ENCODE peak calls at places on chromosomes 2 and 18, in four cellular contexts. R is GM12878, H is HepG2, D is NT2/D1. Y is an unnamed sample.

GRCh38 chr18:52716926-52717325 is 376.9 kb downstream of the DCC start:
- DNase-seq in R (no peak), H (peak), D (no peak), Y (peak)

GRCh38 chr2:96916156-96917007 is 46.5 kb upstream of the SEMA4C start:
- DNase-seq in H (no peak), D (no peak), R (no peak), Y (no peak)

GRCh38 chr18:34158881-34159690 is 65.6 kb downstream of the NOL4 start:
- DNase-seq in D (peak), R (no peak), H (peak), Y (peak)

GRCh38 chr2:131475831-131476230 is at the start of gene TUBA3D:
- DNase-seq in R (no peak), D (no peak), H (no peak), Y (no peak)

GRCh38 chr18:3086865-3087264 is 73.9 kb upstream of the LPIN2 start:
- DNase-seq in H (no peak), R (no peak), D (no peak), Y (no peak)

GRCh38 chr18:73462092-73462491 is 594.3 kb upstream of the NETO1 start:
- DNase-seq in R (no peak), D (no peak), H (no peak), Y (no peak)

GRCh38 chr2:232278534-232278933 is 100.0 kb upstream of the ALPP start:
- DNase-seq in R (no peak), H (no peak), D (no peak), Y (no peak)

GRCh38 chr18:68267583-68267982 is 447.3 kb downstream of the TMX3 start:
- DNase-seq in R (no peak), H (no peak), D (no peak), Y (no peak)

GRCh38 chr2:63047193-63047533 is 3.5 kb upstream of the OTX1 start:
- DNase-seq in R (no peak), H (no peak), D (no peak), Y (no peak)

GRCh38 chr2:46365913-46366674 is 68.9 kb downstream of the EPAS1 start:
- DNase-seq in R (no peak), D (no peak), H (no peak), Y (no peak)

GRCh38 chr2:202009019-202009481 is 24.6 kb upstream of the FZD7 start:
- DNase-seq in H (no peak), R (no peak), D (no peak), Y (no peak)

GRCh38 chr2:201950606-201951005 is 83.0 kb upstream of the FZD7 start:
- DNase-seq in H (no peak), D (no peak), R (no peak), Y (no peak)

GRCh38 chr2:10513201-10513600 is 65.1 kb upstream of the ODC1 start:
- DNase-seq in H (no peak), R (no peak), D (no peak), Y (no peak)

GRCh38 chr2:9205963-9206948 is at the start of gene ASAP2:
- DNase-seq in R (no peak), D (peak), H (peak), Y (peak)

GRCh38 chr2:37560241-37560848 is 111.1 kb downstream of the CDC42EP3 start:
- DNase-seq in R (no peak), H (no peak), D (no peak), Y (no peak)

GRCh38 chr2:185306119-185306518 is 432.5 kb upstream of the FSIP2 start:
- DNase-seq in H (no peak), R (no peak), D (no peak), Y (no peak)

GRCh38 chr18:79394438-79395307 is 1.1 kb upstream of the NFATC1 start:
- DNase-seq in R (no peak), D (no peak), H (no peak), Y (peak)

GRCh38 chr2:210399440-210400041 is 77.0 kb downstream of the LANCL1 start:
- DNase-seq in H (peak), R (no peak), D (no peak), Y (no peak)

GRCh38 chr2:18077211-18077610 is 198.7 kb downstream of the KCNS3 start:
- DNase-seq in R (no peak), H (no peak), D (no peak), Y (no peak)

GRCh38 chr2:96262306-96262705 is 3.5 kb downstream of the TMEM127 start:
- DNase-seq in R (no peak), H (no peak), D (no peak), Y (no peak)

GRCh38 chr2:18047896-18048657 is 169.6 kb downstream of the KCNS3 start:
- DNase-seq in H (no peak), R (no peak), D (no peak), Y (no peak)

GRCh38 chr2:1743396-1744150 is 742 bp downstream of the PXDN start:
- DNase-seq in D (no peak), R (no peak), H (no peak), Y (peak)

GRCh38 chr2:33476100-33476792 is at the start of gene RASGRP3:
- DNase-seq in R (no peak), H (peak), D (no peak), Y (peak)

GRCh38 chr18:36786686-36787085 is 42.1 kb downstream of the TPGS2 start:
- DNase-seq in H (peak), D (no peak), R (no peak), Y (no peak)

GRCh38 chr2:45343618-45344017 is 267.4 kb downstream of the SRBD1 start:
- DNase-seq in R (no peak), D (no peak), H (no peak), Y (no peak)

GRCh38 chr2:241344925-241345651 is 11.0 kb upstream of the FARP2 start:
- DNase-seq in H (no peak), D (no peak), R (no peak), Y (no peak)

GRCh38 chr18:40651163-40651562 is 1303.9 kb upstream of the PIK3C3 start:
- DNase-seq in R (no peak), D (no peak), H (no peak), Y (no peak)

GRCh38 chr2:201668402-201668801 is 25.1 kb upstream of the TMEM237 start:
- DNase-seq in H (no peak), R (no peak), D (no peak), Y (no peak)

GRCh38 chr18:72107647-72108046 is 436.5 kb downstream of the CBLN2 start:
- DNase-seq in H (no peak), R (no peak), D (no peak), Y (no peak)

GRCh38 chr2:128272586-128273468 is 45.8 kb downstream of the HS6ST1 start:
- DNase-seq in D (no peak), H (no peak), R (no peak), Y (no peak)

GRCh38 chr2:1823187-1824169 is 79.2 kb upstream of the PXDN start:
- DNase-seq in H (no peak), R (no peak), D (peak), Y (peak)

GRCh38 chr2:157497603-157498314 is 53.9 kb upstream of the CYTIP start:
- DNase-seq in H (peak), D (peak), R (no peak), Y (peak)

GRCh38 chr18:56161604-56162003 is 476.8 kb downstream of the TXNL1 start:
- DNase-seq in D (no peak), H (no peak), R (no peak), Y (no peak)
- TF ChIP-seq SUZ12 in D (no peak), H (no peak), R (no peak), Y (no peak)

DNA sequence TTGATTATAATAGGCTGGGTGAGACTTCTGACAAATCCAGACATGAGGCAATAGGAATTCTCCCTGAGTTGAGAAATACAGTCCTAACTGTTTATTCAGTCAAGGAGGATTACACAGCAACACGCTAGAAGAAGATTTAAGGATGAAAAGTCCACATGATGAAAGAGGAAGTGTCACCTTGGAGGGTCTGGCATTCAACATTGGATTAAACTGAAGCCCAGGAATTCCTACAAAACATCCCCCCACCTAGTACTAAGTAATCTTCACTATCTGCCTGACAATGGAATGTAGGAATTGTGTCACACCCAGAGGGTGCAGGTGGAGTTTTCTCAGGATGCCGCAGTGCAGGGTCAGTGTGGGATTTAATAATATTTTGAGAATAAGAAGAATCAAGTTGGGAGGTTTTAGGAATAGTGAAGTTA is 142.4 kb downstream of the SOCS6 start:
- DNase-seq in H (peak), R (no peak), D (no peak), Y (no peak)
- TF ChIP-seq SUZ12 in H (no peak), R (no peak), D (no peak), Y (no peak)

DNA sequence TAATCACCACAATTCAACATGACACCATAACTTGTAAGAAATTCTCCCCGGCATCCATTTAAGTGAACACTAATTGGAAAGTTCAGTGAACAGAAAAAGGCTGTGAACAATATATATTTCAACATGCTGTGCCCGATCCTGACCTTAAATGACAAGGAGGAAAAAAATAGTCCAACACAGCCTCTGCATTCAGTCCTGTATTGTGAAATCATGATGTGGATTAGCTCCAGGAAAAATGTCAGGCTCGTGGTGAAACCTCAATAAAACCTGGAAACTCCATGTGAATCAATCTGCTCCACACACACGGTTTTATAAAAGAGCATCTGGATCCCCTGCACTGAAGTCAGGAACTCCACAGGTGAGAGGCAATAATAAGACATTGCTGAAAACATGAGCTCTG is 145.4 kb upstream of the SPOPL start:
- DNase-seq in R (no peak), H (peak), D (no peak), Y (no peak)
- TF ChIP-seq SUZ12 in R (no peak), H (no peak), D (no peak), Y (no peak)

GRCh38 chr2:230901006-230901405 is 24.0 kb downstream of the GPR55 start:
- DNase-seq in D (no peak), R (no peak), H (no peak), Y (no peak)

GRCh38 chr2:230899786-230900185 is 25.3 kb downstream of the GPR55 start:
- DNase-seq in D (no peak), R (no peak), H (no peak), Y (no peak)

GRCh38 chr2:230898661-230899091 is 26.4 kb downstream of the GPR55 start:
- DNase-seq in H (no peak), D (no peak), R (no peak), Y (no peak)

GRCh38 chr2:230899287-230899686 is 25.8 kb downstream of the GPR55 start:
- DNase-seq in H (no peak), D (no peak), R (no peak), Y (no peak)

DNA sequence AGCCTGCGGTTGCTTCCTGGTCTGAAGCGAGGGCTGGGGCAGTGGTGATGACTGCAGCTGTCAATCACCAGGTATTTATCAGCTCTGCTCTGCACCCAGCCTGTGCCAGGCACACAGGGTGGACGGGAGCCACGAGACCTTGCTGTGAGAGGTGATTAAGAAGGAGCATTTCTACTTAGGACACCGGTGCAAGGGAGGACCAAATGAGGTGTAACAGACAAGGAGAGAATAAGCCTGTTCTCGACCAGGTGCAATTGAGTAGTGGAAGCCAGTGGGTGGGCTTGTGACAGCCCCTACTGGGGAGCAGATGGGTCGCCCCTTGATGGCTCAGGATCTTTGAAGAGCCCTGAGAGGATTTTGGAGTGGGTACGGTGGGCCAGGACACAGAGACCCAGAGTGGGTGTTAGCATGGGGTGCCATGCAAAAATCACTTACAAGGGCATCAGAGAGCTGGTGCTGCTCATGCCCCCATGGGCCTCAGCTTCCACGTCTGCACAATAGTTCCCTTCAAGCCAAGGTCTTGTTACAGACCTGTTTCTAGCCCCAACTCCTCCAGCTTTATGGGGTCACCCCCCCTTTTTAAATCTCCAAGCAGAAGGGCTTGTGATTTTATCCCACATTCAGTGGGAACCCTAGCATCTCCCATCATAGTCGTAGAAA is 24.6 kb downstream of the GPR55 start:
- DNase-seq in R (no peak), H (no peak), D (no peak), Y (no peak)
- TF ChIP-seq SUZ12 in R (no peak), H (no peak), D (no peak), Y (no peak)

DNA sequence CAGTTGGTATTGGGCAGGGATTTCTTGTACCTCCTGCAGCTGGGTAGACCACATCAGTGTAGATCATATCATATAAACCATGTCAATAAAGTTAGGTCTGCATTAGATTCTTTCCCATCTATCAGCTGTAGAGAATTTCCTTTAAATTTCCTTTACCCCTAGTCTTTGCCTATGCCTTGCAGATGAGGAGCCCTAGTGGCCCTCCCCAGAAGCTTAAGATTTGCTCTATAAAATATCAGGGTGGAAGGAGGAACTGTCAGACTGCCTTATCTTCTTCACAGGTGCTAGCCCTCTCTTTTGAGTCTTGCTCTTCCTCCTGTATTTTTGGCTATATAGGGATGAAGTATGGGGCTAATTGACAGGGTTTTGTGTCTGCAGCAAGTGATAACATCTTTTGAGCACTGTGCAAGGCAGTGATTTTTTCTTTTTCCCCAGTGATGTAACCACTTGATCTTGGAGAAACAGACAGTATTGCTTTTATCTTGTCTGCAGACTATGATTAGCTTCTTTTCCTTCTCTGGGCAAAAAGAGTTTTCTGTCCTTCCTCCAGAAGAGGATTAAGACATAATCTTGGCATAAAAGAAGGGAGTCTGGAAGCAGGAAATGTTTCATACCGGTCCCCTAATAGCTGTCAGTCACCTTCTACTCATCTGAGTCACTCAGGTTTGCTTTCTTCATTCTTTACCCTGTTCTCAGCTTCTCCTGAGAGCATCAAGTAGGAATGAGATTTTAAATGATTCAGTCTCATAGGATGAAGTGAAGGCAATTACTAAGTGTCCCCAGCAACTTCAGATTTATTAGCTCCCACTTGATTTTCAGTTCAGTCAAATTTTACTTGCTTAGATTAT is 286.4 kb downstream of the CDH19 start:
- DNase-seq in D (no peak), H (no peak), R (no peak), Y (no peak)
- TF ChIP-seq SUZ12 in D (no peak), H (no peak), R (no peak), Y (no peak)